ENCODE peak calls at places on chromosome 13, in eight cellular contexts. Y is spleen; W is T47D; Q is GM12864; R is A673; Z is stimulated activated naive CD8-positive, alpha-beta T cell treated with anti-CD3 and anti-CD28 coated beads, Interleukin-15, Interleukin-2, amounts not matched to agents 100 U/mL and 50 U/mL, for 24 hours; D is NCI-H2029; B is nucleus accumbens. X is an unnamed sample.

GRCh38 chr13:31032574-31033095 is 100.2 kb downstream of the TEX26 start:
- DNase-seq in R (no peak), B (no peak), Z (no peak), D (no peak), W (no peak), Y (no peak), Q (no peak), X (no peak)

GRCh38 chr13:95209109-95209508 is 92.1 kb downstream of the ABCC4 start:
- DNase-seq in D (no peak), W (no peak), Z (no peak), R (no peak), B (no peak), Q (no peak), Y (no peak), X (no peak)

GRCh38 chr13:22800726-22801401 is 379.9 kb upstream of the SGCG start:
- DNase-seq in D (no peak), Y (no peak), R (no peak), Z (no peak), Q (no peak), B (peak; percentile 21), W (no peak), X (no peak)

GRCh38 chr13:43767351-43767901 is 19.3 kb downstream of the ENOX1 start:
- DNase-seq in R (no peak), D (no peak), Z (no peak), Q (no peak), B (no peak), Y (no peak), W (no peak), X (no peak)

GRCh38 chr13:74325106-74325505 is 190.9 kb upstream of the KLF12 start:
- DNase-seq in W (no peak), Q (no peak), R (peak; percentile 18), B (no peak), Z (no peak), D (peak; percentile 9), Y (no peak), X (no peak)

GRCh38 chr13:40440990-40441820 is 225.2 kb downstream of the FOXO1 start:
- DNase-seq in R (no peak), Z (no peak), Y (peak; percentile 84), B (peak; percentile 39), W (no peak), Q (no peak), D (peak; percentile 45), X (no peak)

GRCh38 chr13:51623473-51623872 is 39.2 kb downstream of the WDFY2 start:
- DNase-seq in D (no peak), R (no peak), Z (no peak), W (no peak), B (no peak), Y (no peak), Q (no peak), X (no peak)

GRCh38 chr13:31011193-31011860 is 78.9 kb downstream of the TEX26 start:
- DNase-seq in Q (no peak), B (no peak), R (peak; percentile 82), Y (no peak), Z (no peak), W (no peak), D (no peak), X (no peak)

GRCh38 chr13:35618565-35619083 is 142.1 kb upstream of the MAB21L1 start:
- DNase-seq in Q (no peak), W (no peak), D (no peak), Z (no peak), Y (no peak), B (no peak), R (no peak), X (no peak)

GRCh38 chr13:110767476-110767875 is 54.0 kb downstream of the ING1 start:
- DNase-seq in D (no peak), Z (no peak), W (no peak), B (no peak), R (no peak), Y (no peak), Q (no peak), X (no peak)

GRCh38 chr13:92429231-92429630 is 797.4 kb upstream of the GPC6 start:
- DNase-seq in W (no peak), Q (no peak), R (no peak), D (no peak), Y (no peak), B (no peak), Z (no peak), X (no peak)

GRCh38 chr13:99859178-99860177 is 112.1 kb downstream of the ZIC5 start:
- DNase-seq in Y (no peak), W (no peak), D (no peak), Z (peak; percentile 81), Q (peak; percentile 0), B (no peak), R (peak; percentile 49), X (no peak)

GRCh38 chr13:44346534-44346933 is 27.1 kb upstream of the SERP2 start:
- DNase-seq in W (no peak), Z (no peak), R (no peak), Y (no peak), B (no peak), Q (no peak), D (no peak), X (no peak)

GRCh38 chr13:80469105-80469840 is 128.3 kb upstream of the SPRY2 start:
- DNase-seq in B (no peak), R (no peak), Q (no peak), D (no peak), Z (no peak), Y (no peak), W (no peak), X (no peak)

GRCh38 chr13:110353339-110353977 is 46.4 kb downstream of the COL4A2 start:
- DNase-seq in W (no peak), Q (no peak), R (no peak), B (no peak), D (no peak), Z (no peak), Y (no peak), X (no peak)

GRCh38 chr13:29594710-29595379 is 643 bp downstream of the SLC7A1 start:
- DNase-seq in D (no peak), R (peak; percentile 65), Z (peak; percentile 79), Q (peak; percentile 16), W (peak; percentile 30), B (peak; percentile 61), Y (peak; percentile 91), X (peak; percentile 80)

GRCh38 chr13:20125129-20125782 is 35.6 kb downstream of the GJA3 start:
- DNase-seq in D (no peak), Q (no peak), B (no peak), Z (no peak), R (no peak), W (no peak), Y (no peak), X (no peak)

GRCh38 chr13:63435668-63436275 is 2020.1 kb upstream of the PCDH20 start:
- DNase-seq in W (no peak), B (no peak), R (no peak), Y (no peak), Q (no peak), D (no peak), Z (no peak), X (no peak)

GRCh38 chr13:113592571-113592970 is 8.0 kb downstream of the TFDP1 start:
- DNase-seq in D (no peak), B (no peak), W (no peak), R (no peak), Q (no peak), Z (no peak), Y (peak; percentile 31), X (no peak)

GRCh38 chr13:26529441-26529840 is 28.0 kb upstream of the WASF3 start:
- DNase-seq in Q (no peak), B (no peak), W (peak; percentile 42), D (no peak), R (peak; percentile 74), Z (peak; percentile 34), Y (no peak), X (peak; percentile 28)

GRCh38 chr13:41756198-41756885 is 204.6 kb downstream of the VWA8 start:
- DNase-seq in W (no peak), B (no peak), Q (no peak), R (no peak), Z (no peak), Y (no peak), D (no peak), X (no peak)

GRCh38 chr13:73835138-73835721 is 299.0 kb downstream of the KLF12 start:
- DNase-seq in R (peak; percentile 72), D (peak; percentile 4), W (peak; percentile 16), Q (no peak), Z (no peak), B (no peak), Y (no peak), X (peak; percentile 31)

GRCh38 chr13:28001049-28001448 is 12.6 kb upstream of the URAD start:
- DNase-seq in R (no peak), W (no peak), Z (no peak), B (no peak), Q (no peak), Y (peak; percentile 56), D (no peak), X (no peak)

GRCh38 chr13:25218011-25218410 is 45.9 kb upstream of the AMER2 start:
- DNase-seq in D (no peak), Q (no peak), W (no peak), B (no peak), Y (no peak), Z (no peak), R (no peak), X (no peak)

GRCh38 chr13:67119481-67119883 is 110.7 kb downstream of the PCDH9 start:
- DNase-seq in W (no peak), Y (no peak), Z (no peak), R (no peak), D (no peak), Q (no peak), B (no peak), X (no peak)

GRCh38 chr13:34087791-34088190 is 269.8 kb downstream of the RFC3 start:
- DNase-seq in B (no peak), D (no peak), Z (no peak), Q (no peak), W (no peak), Y (no peak), R (no peak), X (no peak)

GRCh38 chr13:76481738-76482137 is 404.5 kb downstream of the KCTD12 start:
- DNase-seq in D (no peak), R (no peak), Y (no peak), Q (no peak), B (no peak), W (no peak), Z (no peak), X (no peak)

GRCh38 chr13:84896128-84896527 is 903.1 kb downstream of the SLITRK6 start:
- DNase-seq in B (peak; percentile 3), Q (peak; percentile 15), R (peak; percentile 77), D (no peak), W (peak; percentile 24), Y (no peak), Z (peak; percentile 18), X (peak; percentile 55)

GRCh38 chr13:99545979-99546378 is 44.7 kb downstream of the TM9SF2 start:
- DNase-seq in B (no peak), Z (no peak), Q (no peak), R (no peak), Y (no peak), W (no peak), D (no peak), X (no peak)

GRCh38 chr13:111639994-111640393 is 319.6 kb downstream of the TEX29 start:
- DNase-seq in W (no peak), R (peak; percentile 21), Y (no peak), D (peak; percentile 96), Z (no peak), B (no peak), Q (no peak), X (no peak)

GRCh38 chr13:96089749-96090239 is at the start of gene HS6ST3:
- DNase-seq in B (no peak), D (no peak), R (peak; percentile 31), Q (no peak), Y (no peak), Z (peak; percentile 3), W (peak; percentile 78), X (peak; percentile 49)

GRCh38 chr13:43363156-43363918 is 340.0 kb downstream of the DNAJC15 start:
- DNase-seq in D (no peak), Z (no peak), W (no peak), Q (no peak), B (no peak), R (peak; percentile 40), Y (no peak), X (no peak)

GRCh38 chr13:24183741-24184182 is 23.2 kb downstream of the SPATA13 start:
- DNase-seq in Y (no peak), Q (no peak), R (no peak), Z (no peak), W (no peak), D (no peak), B (no peak), X (no peak)